ENCODE peak calls at places on chromosomes 13 and 19, in six cellular contexts. T is uterus, R is fibroblast of mammary gland, Q is fibroblast of villous mesenchyme, I is PC-9, P is fibroblast of pulmonary artery. E is an unnamed sample.

GRCh38 chr19:15926484-15926883 is 7.8 kb downstream of the CYP4F11 start:
- DNase-seq in T (no peak), R (no peak), Q (no peak), I (no peak), P (no peak), E (no peak)

GRCh38 chr19:54434862-54435174 is 14.2 kb upstream of the LENG8 start:
- DNase-seq in T (no peak), R (no peak), Q (no peak), I (no peak), P (no peak), E (no peak)

GRCh38 chr13:31056650-31057275 is 104.9 kb downstream of the HSPH1 start:
- DNase-seq in T (no peak), R (peak), Q (peak), I (no peak), P (peak), E (peak)

GRCh38 chr13:19252381-19252780 is 70.8 kb upstream of the TUBA3C start:
- DNase-seq in T (no peak), R (no peak), Q (no peak), I (no peak), P (no peak), E (no peak)

GRCh38 chr19:48739835-48740704 is at the start of gene RASIP1:
- DNase-seq in T (peak), R (no peak), Q (no peak), I (no peak), P (no peak), E (no peak)

GRCh38 chr13:23600100-23600499 is 29.9 kb downstream of the TNFRSF19 start:
- DNase-seq in T (no peak), R (no peak), Q (no peak), I (no peak), P (no peak), E (no peak)

GRCh38 chr13:108342369-108343289 is 73.1 kb downstream of the TNFSF13B start:
- DNase-seq in T (no peak), R (peak), Q (peak), I (no peak), P (peak), E (peak)

GRCh38 chr19:21655540-21656126 is 111.7 kb downstream of the ZNF100 start:
- DNase-seq in T (no peak), R (no peak), Q (no peak), I (no peak), P (no peak), E (no peak)

GRCh38 chr13:83086948-83087347 is 795.3 kb downstream of the SLITRK1 start:
- DNase-seq in T (no peak), R (no peak), Q (no peak), I (no peak), P (peak), E (no peak)

GRCh38 chr13:71368301-71368700 is 498.7 kb downstream of the DACH1 start:
- DNase-seq in T (no peak), R (no peak), Q (no peak), I (no peak), P (no peak), E (no peak)

DNA sequence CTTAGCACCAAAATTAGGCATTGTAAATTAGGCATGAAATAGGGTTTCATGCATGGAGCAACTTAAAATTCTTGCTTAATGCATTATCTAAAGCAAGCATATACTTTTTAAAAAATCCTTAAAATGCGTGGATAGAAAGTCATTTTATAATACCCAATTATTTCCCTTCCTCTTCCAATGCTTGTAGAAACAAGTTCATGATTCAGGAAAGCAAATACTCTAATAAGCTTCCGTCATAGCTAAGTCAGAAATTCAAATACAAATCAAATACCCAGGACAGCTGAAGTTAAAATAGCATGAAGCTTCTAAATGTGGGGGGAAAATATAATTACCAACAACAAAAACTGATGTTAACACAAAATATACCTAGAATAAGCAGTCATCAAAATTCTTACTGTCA is 89.1 kb downstream of the COL4A1 start:
- DNase-seq in T (no peak), R (no peak), Q (no peak), I (no peak), P (no peak), E (no peak)
- TF ChIP-seq CTCF in T (no peak), R (no peak), Q (no peak), I (no peak), P (no peak), E (no peak)

GRCh38 chr19:38470788-38471480 is 37.4 kb downstream of the RYR1 start:
- DNase-seq in T (no peak), R (no peak), Q (no peak), I (no peak), P (no peak), E (no peak)
- H3K4me3 ChIP-seq in T (no peak), R (no peak), Q (no peak), I (no peak), P (no peak), E (no peak)

GRCh38 chr13:49791753-49792549 is 531 bp downstream of the KPNA3 start:
- DNase-seq in T (peak), R (peak), Q (peak), I (no peak), P (peak), E (peak)

GRCh38 chr13:49792550-49793324 is at the start of gene KPNA3:
- DNase-seq in T (peak), R (peak), Q (peak), I (peak), P (peak), E (peak)

GRCh38 chr13:49789961-49790360 is 2.5 kb downstream of the KPNA3 start:
- DNase-seq in T (no peak), R (no peak), Q (no peak), I (no peak), P (no peak), E (no peak)

GRCh38 chr13:49786609-49787008 is 5.9 kb downstream of the KPNA3 start:
- DNase-seq in T (no peak), R (no peak), Q (no peak), I (no peak), P (no peak), E (no peak)

DNA sequence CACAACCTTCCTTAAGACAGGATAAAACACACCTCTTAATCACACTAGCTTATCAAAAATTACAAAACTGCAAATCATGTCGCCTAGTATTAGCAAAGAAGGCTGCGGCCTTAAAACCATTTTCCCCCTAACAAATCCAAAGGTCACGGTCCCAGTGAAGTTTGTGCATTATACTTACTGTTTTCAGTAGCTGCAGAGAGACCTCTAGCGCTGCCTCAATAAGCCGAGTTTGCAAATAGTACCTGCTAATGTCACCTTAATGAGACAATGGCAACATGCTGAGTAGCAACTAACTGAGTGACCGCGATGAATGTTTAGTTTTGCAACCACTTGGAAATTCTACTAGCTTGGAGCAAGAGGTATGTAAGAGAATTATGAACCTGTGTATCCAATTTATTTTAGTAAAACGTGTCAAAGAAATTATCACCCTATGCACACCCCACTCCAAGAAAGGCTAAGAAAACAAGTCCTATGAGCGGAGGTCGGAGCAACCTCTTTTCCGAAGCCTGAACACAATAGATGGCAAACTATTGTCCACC is 1.2 kb downstream of the KPNA3 start:
- DNase-seq in T (no peak), R (peak), Q (peak), I (peak), P (peak), E (peak)
- TF ChIP-seq CTCF in T (no peak), R (no peak), Q (no peak), I (no peak), P (peak), E (no peak)

DNA sequence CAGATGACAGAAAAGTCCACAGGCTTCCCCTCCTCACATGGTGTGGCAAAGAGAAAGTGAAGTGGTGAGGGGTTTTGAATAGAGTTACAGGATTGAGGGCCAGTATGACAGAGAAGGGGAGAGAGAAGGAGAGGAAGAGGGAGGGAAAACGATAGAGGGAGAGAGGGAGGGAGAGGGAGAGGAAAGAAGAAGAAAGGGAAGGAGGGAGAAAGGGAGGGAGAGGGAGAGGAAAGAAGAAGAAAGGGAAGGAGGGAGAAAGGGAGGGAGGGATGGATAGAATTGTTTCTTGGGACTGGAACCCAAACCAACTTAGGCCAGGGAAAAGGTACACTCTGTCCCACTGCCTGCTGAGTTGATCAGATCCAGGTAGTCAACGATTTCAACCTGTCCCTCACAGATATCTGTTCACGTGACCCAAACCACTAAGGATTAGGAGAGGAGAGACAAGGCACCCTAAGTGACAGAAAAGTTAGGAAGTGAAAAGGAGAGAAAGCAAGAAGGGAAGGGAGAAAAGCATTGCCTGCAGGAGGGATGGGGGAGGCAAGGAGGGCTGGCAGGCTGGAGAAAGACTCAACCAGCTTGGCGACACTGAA is 8.1 kb upstream of the IGFL3 start:
- DNase-seq in T (no peak), R (no peak), Q (no peak), I (no peak), P (no peak), E (no peak)
- H3K4me3 ChIP-seq in T (no peak), R (no peak), Q (no peak), I (no peak), P (peak), E (peak)

DNA sequence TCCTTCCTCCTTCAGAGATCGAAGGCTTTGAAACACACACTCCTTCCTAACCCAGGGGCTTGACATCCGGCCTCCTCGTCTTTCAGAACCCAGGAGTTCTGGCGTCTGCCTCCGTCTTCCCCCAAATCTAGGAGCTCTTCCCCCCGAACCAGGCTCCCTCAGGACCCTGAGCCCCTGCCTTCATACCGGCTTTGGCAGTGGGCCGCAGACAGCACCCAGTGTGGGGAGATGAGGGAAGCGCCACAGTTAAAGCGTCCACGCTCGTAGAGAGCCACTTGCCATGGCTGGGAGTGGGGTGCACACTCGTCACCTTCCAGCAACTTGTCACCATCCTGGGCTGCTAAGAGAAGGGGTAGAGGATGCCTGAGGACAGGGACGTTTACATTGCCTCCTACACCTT is 3.9 kb upstream of the KLK1 start:
- DNase-seq in T (no peak), R (no peak), Q (no peak), I (no peak), P (no peak), E (no peak)
- TF ChIP-seq CTCF in T (no peak), R (no peak), Q (no peak), I (no peak), P (no peak), E (no peak)

GRCh38 chr19:39401549-39402416 is 4.9 kb upstream of the ZFP36 start:
- DNase-seq in T (peak), R (peak), Q (peak), I (peak), P (peak), E (peak)
- H3K4me3 ChIP-seq in T (peak), R (no peak), Q (no peak), I (peak), P (no peak), E (no peak)

GRCh38 chr13:28528848-28529247 is 33.9 kb upstream of the FLT1 start:
- DNase-seq in T (no peak), R (peak), Q (no peak), I (no peak), P (no peak), E (no peak)
- TF ChIP-seq CTCF in T (no peak), R (no peak), Q (no peak), I (no peak), P (no peak), E (no peak)

DNA sequence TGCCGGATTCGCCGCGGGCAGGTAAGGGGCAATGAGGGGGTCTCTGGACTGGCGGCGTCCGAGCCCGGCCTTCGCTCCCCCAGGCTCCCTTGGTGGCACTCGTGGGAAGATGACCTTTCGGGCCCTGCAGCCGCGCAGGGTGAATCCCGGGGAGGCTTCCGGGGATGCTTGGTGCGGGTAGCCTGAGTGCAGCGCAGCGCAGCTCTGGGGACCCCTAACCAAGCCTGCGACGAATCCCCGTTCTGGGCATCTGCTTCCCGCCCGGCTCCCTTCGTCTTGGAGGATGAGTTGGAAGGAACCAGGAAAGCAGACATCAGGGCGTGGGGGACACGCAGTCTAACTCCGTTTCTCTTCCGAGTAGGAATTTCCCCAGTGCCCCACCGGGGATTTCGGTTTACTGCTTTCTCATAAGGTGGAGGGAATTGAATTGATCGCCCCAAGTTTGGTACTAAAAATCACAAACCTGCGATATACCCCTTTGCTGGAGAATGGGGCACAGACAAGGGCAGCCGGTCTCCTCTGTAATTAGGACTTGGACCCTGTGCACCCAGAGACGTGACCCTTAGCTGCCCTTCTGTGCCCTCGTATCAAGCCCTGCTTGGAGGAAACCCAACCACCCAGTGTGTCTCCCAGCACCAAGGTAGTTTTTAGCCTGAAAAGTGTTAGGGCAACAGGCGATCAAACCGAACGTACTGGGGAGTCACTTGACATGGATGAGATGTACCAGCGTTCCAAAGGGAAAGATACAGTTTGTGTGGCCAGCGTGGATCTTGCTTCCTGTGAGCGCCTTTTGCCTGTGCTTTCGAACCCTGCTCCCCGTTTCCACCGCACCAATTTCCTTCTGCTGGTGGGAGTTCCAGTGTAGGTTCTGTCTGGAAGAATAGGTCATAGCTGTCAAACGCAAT is 1.0 kb downstream of the GPC5 start:
- DNase-seq in T (no peak), R (no peak), Q (no peak), I (no peak), P (no peak), E (no peak)
- H3K4me3 ChIP-seq in T (no peak), R (no peak), Q (peak), I (no peak), P (peak), E (no peak)

GRCh38 chr19:13804830-13805683 is 9.8 kb downstream of the ZSWIM4 start:
- DNase-seq in T (no peak), R (no peak), Q (no peak), I (no peak), P (no peak), E (no peak)
- TF ChIP-seq CTCF in T (peak), R (no peak), Q (peak), I (no peak), P (peak), E (peak)

DNA sequence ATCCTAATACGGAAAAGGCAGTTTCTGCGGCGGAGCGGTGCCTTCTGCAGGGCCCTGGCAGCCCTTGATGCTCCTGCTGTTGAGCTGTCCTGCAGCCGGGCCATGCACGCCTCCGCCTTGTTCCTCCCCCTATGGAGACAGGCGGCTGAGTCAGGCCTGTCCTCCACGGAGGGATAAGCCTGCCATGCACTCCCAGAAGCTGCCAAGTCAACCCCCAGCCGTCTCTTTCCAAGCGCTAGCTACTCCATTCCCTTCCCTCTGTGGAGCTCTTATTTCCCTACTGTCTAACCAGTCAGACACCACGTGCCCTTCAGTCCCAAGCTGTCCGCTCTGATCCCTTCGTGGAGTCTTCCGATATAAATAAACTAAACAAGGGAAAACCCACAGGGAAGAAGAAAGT is 197.0 kb downstream of the COL4A1 start:
- DNase-seq in T (peak), R (peak), Q (peak), I (no peak), P (peak), E (peak)
- H3K4me3 ChIP-seq in T (no peak), R (no peak), Q (no peak), I (no peak), P (no peak), E (no peak)

E was measured in AG10803.